ENCODE peak calls at places on chromosomes 13 and 19, in seven cellular contexts. One of them, this sample, is unnamed.

GRCh38 chr19:9324584-9324962 is 594 bp downstream of the ZNF559 start:
- DNase-seq in BJ: no peak
- DNase-seq in ovary: no peak
- DNase-seq in stimulated activated CD8-positive, alpha-beta memory T cell treated with anti-CD3 and anti-CD28 coated beads, Interleukin-15, amount 100 ng/mL, for 48 hours: no peak
- DNase-seq in HEK293T: no peak
- DNase-seq in tibial nerve: no peak
- DNase-seq in HCEC 1CT: no peak
- DNase-seq in this sample: no peak

GRCh38 chr13:33945477-33945876 is 127.5 kb downstream of the RFC3 start:
- DNase-seq in BJ: no peak
- DNase-seq in stimulated activated CD8-positive, alpha-beta memory T cell treated with anti-CD3 and anti-CD28 coated beads, Interleukin-15, amount 100 ng/mL, for 48 hours: no peak
- DNase-seq in HEK293T: no peak
- DNase-seq in HCEC 1CT: no peak
- DNase-seq in tibial nerve: no peak
- DNase-seq in ovary: no peak
- DNase-seq in this sample: no peak

GRCh38 chr19:28257396-28257795 is 955.6 kb downstream of the UQCRFS1 start:
- DNase-seq in HCEC 1CT: no peak
- DNase-seq in HEK293T: no peak
- DNase-seq in stimulated activated CD8-positive, alpha-beta memory T cell treated with anti-CD3 and anti-CD28 coated beads, Interleukin-15, amount 100 ng/mL, for 48 hours: no peak
- DNase-seq in tibial nerve: no peak
- DNase-seq in BJ: no peak
- DNase-seq in ovary: no peak
- DNase-seq in this sample: no peak

GRCh38 chr13:51619614-51620013 is 35.4 kb downstream of the WDFY2 start:
- DNase-seq in HCEC 1CT: peak; percentile 88
- DNase-seq in HEK293T: no peak
- DNase-seq in BJ: peak; percentile 46
- DNase-seq in stimulated activated CD8-positive, alpha-beta memory T cell treated with anti-CD3 and anti-CD28 coated beads, Interleukin-15, amount 100 ng/mL, for 48 hours: no peak
- DNase-seq in tibial nerve: no peak
- DNase-seq in ovary: no peak
- DNase-seq in this sample: no peak

GRCh38 chr13:26045123-26045522 is 6.7 kb downstream of the SHISA2 start:
- DNase-seq in stimulated activated CD8-positive, alpha-beta memory T cell treated with anti-CD3 and anti-CD28 coated beads, Interleukin-15, amount 100 ng/mL, for 48 hours: no peak
- DNase-seq in HCEC 1CT: no peak
- DNase-seq in BJ: no peak
- DNase-seq in tibial nerve: no peak
- DNase-seq in ovary: no peak
- DNase-seq in HEK293T: no peak
- DNase-seq in this sample: no peak

GRCh38 chr19:57830071-57830602 is at the start of gene ZNF587B:
- DNase-seq in stimulated activated CD8-positive, alpha-beta memory T cell treated with anti-CD3 and anti-CD28 coated beads, Interleukin-15, amount 100 ng/mL, for 48 hours: peak; percentile 25
- DNase-seq in HEK293T: peak; percentile 13
- DNase-seq in HCEC 1CT: no peak
- DNase-seq in BJ: no peak
- DNase-seq in ovary: peak; percentile 79
- DNase-seq in tibial nerve: no peak
- DNase-seq in this sample: no peak

GRCh38 chr19:7934766-7935165 is 8.7 kb downstream of the TIMM44 start:
- DNase-seq in stimulated activated CD8-positive, alpha-beta memory T cell treated with anti-CD3 and anti-CD28 coated beads, Interleukin-15, amount 100 ng/mL, for 48 hours: no peak
- DNase-seq in tibial nerve: no peak
- DNase-seq in HEK293T: no peak
- DNase-seq in ovary: no peak
- DNase-seq in BJ: no peak
- DNase-seq in HCEC 1CT: no peak
- DNase-seq in this sample: no peak

GRCh38 chr13:78601886-78602560 is 1.3 kb downstream of the POU4F1 start:
- DNase-seq in ovary: no peak
- DNase-seq in BJ: no peak
- DNase-seq in stimulated activated CD8-positive, alpha-beta memory T cell treated with anti-CD3 and anti-CD28 coated beads, Interleukin-15, amount 100 ng/mL, for 48 hours: no peak
- DNase-seq in HEK293T: no peak
- DNase-seq in HCEC 1CT: no peak
- DNase-seq in tibial nerve: no peak
- DNase-seq in this sample: no peak

GRCh38 chr13:61777281-61777680 is 361.6 kb upstream of the PCDH20 start:
- DNase-seq in stimulated activated CD8-positive, alpha-beta memory T cell treated with anti-CD3 and anti-CD28 coated beads, Interleukin-15, amount 100 ng/mL, for 48 hours: no peak
- DNase-seq in HEK293T: no peak
- DNase-seq in HCEC 1CT: no peak
- DNase-seq in tibial nerve: no peak
- DNase-seq in BJ: no peak
- DNase-seq in ovary: no peak
- DNase-seq in this sample: no peak

GRCh38 chr13:99037756-99038155 is 59.9 kb upstream of the DOCK9 start:
- DNase-seq in HCEC 1CT: no peak
- DNase-seq in ovary: no peak
- DNase-seq in BJ: no peak
- DNase-seq in tibial nerve: no peak
- DNase-seq in HEK293T: no peak
- DNase-seq in stimulated activated CD8-positive, alpha-beta memory T cell treated with anti-CD3 and anti-CD28 coated beads, Interleukin-15, amount 100 ng/mL, for 48 hours: no peak
- DNase-seq in this sample: no peak

GRCh38 chr13:51674276-51674675 is 90.0 kb downstream of the WDFY2 start:
- DNase-seq in BJ: no peak
- DNase-seq in ovary: no peak
- DNase-seq in HCEC 1CT: no peak
- DNase-seq in tibial nerve: no peak
- DNase-seq in HEK293T: no peak
- DNase-seq in stimulated activated CD8-positive, alpha-beta memory T cell treated with anti-CD3 and anti-CD28 coated beads, Interleukin-15, amount 100 ng/mL, for 48 hours: no peak
- DNase-seq in this sample: no peak

GRCh38 chr19:11673608-11674041 is 65.1 kb downstream of the ZNF823 start:
- DNase-seq in tibial nerve: no peak
- DNase-seq in ovary: peak; percentile 76
- DNase-seq in stimulated activated CD8-positive, alpha-beta memory T cell treated with anti-CD3 and anti-CD28 coated beads, Interleukin-15, amount 100 ng/mL, for 48 hours: no peak
- DNase-seq in HCEC 1CT: no peak
- DNase-seq in HEK293T: peak; percentile 23
- DNase-seq in BJ: no peak
- DNase-seq in this sample: no peak

GRCh38 chr13:98576963-98577822 is at the start of gene STK24:
- DNase-seq in tibial nerve: no peak
- DNase-seq in BJ: no peak
- DNase-seq in ovary: peak; percentile 70
- DNase-seq in stimulated activated CD8-positive, alpha-beta memory T cell treated with anti-CD3 and anti-CD28 coated beads, Interleukin-15, amount 100 ng/mL, for 48 hours: peak; percentile 51
- DNase-seq in HCEC 1CT: peak; percentile 71
- DNase-seq in HEK293T: peak; percentile 74
- DNase-seq in this sample: peak; percentile 60

This sample was measured in activated T-helper 2 cell treated with anti-CD3 and anti-CD28 coated beads, Interferon-gamma antibody, Interleukin-2, Interleukin-4, amounts not matched to agents 10 μg/mL and 5 μg/mL and 100 μg/mL, durations not matched to agents 14 hours and 24 hours and 36 hours.